ENCODE peak calls at places on chromosomes 4 and X, in four cellular contexts. One of them, this sample, is unnamed.

GRCh38 chr4:109163493-109163892 is 139.0 kb downstream of the COL25A1 start:
- DNase-seq in K562: no peak
- DNase-seq in GM12878: no peak
- DNase-seq in HepG2: no peak
- DNase-seq in this sample: no peak

GRCh38 chrX:68504237-68504636 is 5.4 kb downstream of the YIPF6 start:
- DNase-seq in K562: peak; percentile 17
- DNase-seq in GM12878: no peak
- DNase-seq in HepG2: no peak
- DNase-seq in this sample: no peak

GRCh38 chr4:114386637-114387233 is 211.9 kb upstream of the UGT8 start:
- DNase-seq in K562: peak; percentile 18
- DNase-seq in GM12878: peak; percentile 5
- DNase-seq in HepG2: peak; percentile 5
- DNase-seq in this sample: peak; percentile 16

GRCh38 chrX:20362268-20363002 is 95.7 kb upstream of the RPS6KA3 start:
- DNase-seq in K562: peak; percentile 12
- DNase-seq in GM12878: no peak
- DNase-seq in HepG2: peak; percentile 93
- DNase-seq in this sample: peak; percentile 12

GRCh38 chr4:147734496-147734895 is 2.6 kb downstream of the ARHGAP10 start:
- DNase-seq in K562: no peak
- DNase-seq in GM12878: no peak
- DNase-seq in HepG2: no peak
- DNase-seq in this sample: no peak

GRCh38 chr4:7620814-7621176 is 186.1 kb upstream of the PSAPL1 start:
- DNase-seq in K562: no peak
- DNase-seq in GM12878: no peak
- DNase-seq in HepG2: no peak
- DNase-seq in this sample: no peak

GRCh38 chr4:17932041-17932440 is 89.5 kb downstream of the LCORL start:
- DNase-seq in K562: no peak
- DNase-seq in GM12878: no peak
- DNase-seq in HepG2: no peak
- DNase-seq in this sample: no peak

GRCh38 chr4:183362916-183363542 is 40.8 kb upstream of the CLDN24 start:
- DNase-seq in K562: peak; percentile 31
- DNase-seq in GM12878: no peak
- DNase-seq in HepG2: peak; percentile 14
- DNase-seq in this sample: no peak

GRCh38 chrX:80812176-80812575 is 2.5 kb upstream of the BRWD3 start:
- DNase-seq in K562: peak; percentile 12
- DNase-seq in GM12878: no peak
- DNase-seq in HepG2: peak; percentile 18
- DNase-seq in this sample: peak; percentile 20

GRCh38 chrX:85993539-85994197 is 53.7 kb downstream of the CHM start:
- DNase-seq in K562: no peak
- DNase-seq in GM12878: no peak
- DNase-seq in HepG2: no peak
- DNase-seq in this sample: no peak

GRCh38 chrX:51148848-51149247 is 183.8 kb upstream of the NUDT10 start:
- DNase-seq in K562: no peak
- DNase-seq in GM12878: no peak
- DNase-seq in HepG2: no peak
- DNase-seq in this sample: peak; percentile 11

GRCh38 chrX:37846934-37847732 is at the start of gene DYNLT3:
- DNase-seq in K562: peak; percentile 80
- DNase-seq in GM12878: peak; percentile 39
- DNase-seq in HepG2: peak; percentile 56
- DNase-seq in this sample: peak; percentile 79

GRCh38 chr4:118981171-118981838 is 92.7 kb downstream of the SYNPO2 start:
- DNase-seq in K562: no peak
- DNase-seq in GM12878: no peak
- DNase-seq in HepG2: no peak
- DNase-seq in this sample: no peak

GRCh38 chr4:29560452-29560851 is 1159.7 kb upstream of the PCDH7 start:
- DNase-seq in K562: no peak
- DNase-seq in GM12878: no peak
- DNase-seq in HepG2: no peak
- DNase-seq in this sample: no peak

GRCh38 chr4:144663852-144664488 is 18.0 kb downstream of the HHIP start:
- DNase-seq in K562: no peak
- DNase-seq in GM12878: no peak
- DNase-seq in HepG2: no peak
- DNase-seq in this sample: no peak

GRCh38 chr4:6230502-6230785 is 30.1 kb upstream of the JAKMIP1 start:
- DNase-seq in K562: no peak
- DNase-seq in GM12878: no peak
- DNase-seq in HepG2: no peak
- DNase-seq in this sample: no peak

GRCh38 chr4:89586864-89587263 is 250.1 kb downstream of the SNCA start:
- DNase-seq in K562: no peak
- DNase-seq in GM12878: no peak
- DNase-seq in HepG2: no peak
- DNase-seq in this sample: no peak

GRCh38 chr4:152572417-152573086 is 36.7 kb upstream of the FBXW7 start:
- DNase-seq in K562: peak; percentile 29
- DNase-seq in GM12878: no peak
- DNase-seq in HepG2: no peak
- DNase-seq in this sample: no peak

GRCh38 chr4:146638801-146639351 is at the start of gene POU4F2:
- DNase-seq in K562: no peak
- DNase-seq in GM12878: no peak
- DNase-seq in HepG2: no peak
- DNase-seq in this sample: peak; percentile 58

GRCh38 chr4:150063128-150063527 is 15.1 kb upstream of the DCLK2 start:
- DNase-seq in K562: no peak
- DNase-seq in GM12878: no peak
- DNase-seq in HepG2: no peak
- DNase-seq in this sample: no peak

GRCh38 chr4:140790765-140791164 is 34.6 kb upstream of the TBC1D9 start:
- DNase-seq in K562: no peak
- DNase-seq in GM12878: peak; percentile 86
- DNase-seq in HepG2: no peak
- DNase-seq in this sample: no peak

GRCh38 chr4:101393256-101393655 is 45.9 kb upstream of the PPP3CA start:
- DNase-seq in K562: no peak
- DNase-seq in GM12878: no peak
- DNase-seq in HepG2: peak; percentile 10
- DNase-seq in this sample: no peak

GRCh38 chrX:68992998-68993397 is 164.2 kb downstream of the EFNB1 start:
- DNase-seq in K562: no peak
- DNase-seq in GM12878: no peak
- DNase-seq in HepG2: no peak
- DNase-seq in this sample: peak; percentile 1

DNA sequence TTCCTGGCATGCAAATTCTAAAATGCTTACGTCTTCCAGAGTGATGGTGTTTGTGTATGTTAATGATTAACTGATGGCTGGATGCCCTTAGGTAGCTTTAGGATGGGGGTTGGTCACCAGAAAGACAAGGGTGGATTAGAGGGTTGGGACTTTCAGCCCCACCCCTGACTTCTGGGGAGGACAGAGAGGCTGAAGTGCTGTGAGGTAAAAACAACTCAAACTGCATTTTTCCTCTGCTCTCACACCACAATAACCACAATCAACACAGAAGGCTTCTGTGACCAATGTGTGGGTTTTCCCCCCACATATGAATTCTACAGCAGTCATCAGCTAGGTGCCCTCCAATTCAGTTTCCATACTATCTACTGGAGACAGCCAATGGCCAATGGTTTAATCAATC is 18.7 kb upstream of the DDIT4L start:
- DNase-seq in K562: no peak
- DNase-seq in GM12878: peak; percentile 38
- DNase-seq in HepG2: no peak
- DNase-seq in this sample: no peak
- TF ChIP-seq SP1 in K562: no peak
- TF ChIP-seq SP1 in GM12878: no peak
- TF ChIP-seq SP1 in HepG2: no peak
- TF ChIP-seq SP1 in this sample: no peak

GRCh38 chrX:110442631-110443030 is 84.0 kb downstream of the RTL9 start:
- DNase-seq in K562: peak; percentile 42
- DNase-seq in GM12878: no peak
- DNase-seq in HepG2: peak; percentile 54
- DNase-seq in this sample: peak; percentile 70
- TF ChIP-seq FOXM1 in K562: no peak
- TF ChIP-seq FOXM1 in GM12878: no peak
- TF ChIP-seq FOXM1 in HepG2: no peak
- TF ChIP-seq FOXM1 in this sample: no peak

GRCh38 chr4:176393306-176394013 is 73.7 kb downstream of the SPCS3 start:
- DNase-seq in K562: no peak
- DNase-seq in GM12878: no peak
- DNase-seq in HepG2: no peak
- DNase-seq in this sample: peak; percentile 26
- TF ChIP-seq SP1 in K562: no peak
- TF ChIP-seq SP1 in GM12878: no peak
- TF ChIP-seq SP1 in HepG2: no peak
- TF ChIP-seq SP1 in this sample: no peak

GRCh38 chrX:40474205-40474626 is 106.6 kb upstream of the ATP6AP2 start:
- DNase-seq in K562: no peak
- DNase-seq in GM12878: no peak
- DNase-seq in HepG2: peak; percentile 20
- DNase-seq in this sample: peak; percentile 41
- TF ChIP-seq FOXM1 in K562: no peak
- TF ChIP-seq FOXM1 in GM12878: no peak
- TF ChIP-seq FOXM1 in HepG2: no peak
- TF ChIP-seq FOXM1 in this sample: no peak

GRCh38 chrX:66638591-66639500 is at the start of gene EDA2R:
- DNase-seq in K562: no peak
- DNase-seq in GM12878: peak; percentile 60
- DNase-seq in HepG2: peak; percentile 85
- DNase-seq in this sample: no peak
- TF ChIP-seq SP1 in K562: no peak
- TF ChIP-seq SP1 in GM12878: no peak
- TF ChIP-seq SP1 in HepG2: no peak
- TF ChIP-seq SP1 in this sample: no peak

This sample was measured in HEK293T.